ENCODE peak calls at places on chromosomes 11 and 22, in eight cellular contexts. G is fibroblast of lung, K is HL-60, O is dorsolateral prefrontal cortex, L is esophagus squamous epithelium, X is tibial artery, F is tibial nerve, I is upper lobe of right lung. J is an unnamed sample.

GRCh38 chr11:66124564-66124963 is 54.5 kb downstream of the PACS1 start:
- DNase-seq in G (peak; percentile 70), K (no peak), O (no peak), L (no peak), X (no peak), F (no peak), I (no peak), J (no peak)

GRCh38 chr11:69101100-69101791 is 52.5 kb downstream of the TPCN2 start:
- DNase-seq in G (peak; percentile 60), K (peak; percentile 53), O (peak; percentile 58), L (no peak), X (peak; percentile 64), F (peak; percentile 35), I (peak; percentile 93), J (peak; percentile 58)

GRCh38 chr11:131109256-131109655 is 193.0 kb upstream of the SNX19 start:
- DNase-seq in G (peak; percentile 46), K (no peak), O (no peak), L (no peak), X (no peak), F (no peak), I (no peak), J (no peak)

GRCh38 chr11:131033151-131033651 is 116.9 kb upstream of the SNX19 start:
- DNase-seq in G (peak; percentile 99), K (no peak), O (no peak), L (no peak), X (no peak), F (no peak), I (no peak), J (no peak)

GRCh38 chr22:39932918-39933649 is 27.1 kb upstream of the TMA7B start:
- DNase-seq in G (no peak), K (peak; percentile 50), O (no peak), L (no peak), X (no peak), F (no peak), I (no peak), J (no peak)

GRCh38 chr22:20438678-20439492 is 1.3 kb upstream of the SCARF2 start:
- DNase-seq in G (no peak), K (no peak), O (peak; percentile 25), L (no peak), X (no peak), F (no peak), I (peak; percentile 64), J (no peak)

GRCh38 chr11:48047616-48048015 is 67.3 kb downstream of the PTPRJ start:
- DNase-seq in G (peak; percentile 40), K (no peak), O (no peak), L (no peak), X (no peak), F (no peak), I (peak; percentile 36), J (no peak)

GRCh38 chr11:42066113-42066512 is 606.7 kb upstream of the LRRC4C start:
- DNase-seq in G (peak; percentile 63), K (no peak), O (peak; percentile 37), L (no peak), X (peak; percentile 25), F (no peak), I (no peak), J (no peak)

GRCh38 chr11:69311767-69312385 is 17.9 kb downstream of the MYEOV start:
- DNase-seq in G (no peak), K (peak; percentile 81), O (no peak), L (no peak), X (no peak), F (no peak), I (peak; percentile 62), J (no peak)

GRCh38 chr11:25970726-25971508 is 361.0 kb upstream of the ANO3 start:
- DNase-seq in G (no peak), K (no peak), O (no peak), L (no peak), X (no peak), F (no peak), I (no peak), J (no peak)

GRCh38 chr11:30889116-30889765 is 303.1 kb upstream of the MPPED2 start:
- DNase-seq in G (peak; percentile 71), K (no peak), O (no peak), L (no peak), X (no peak), F (no peak), I (no peak), J (no peak)

GRCh38 chr22:37340331-37341262 is 58.3 kb downstream of the CYTH4 start:
- DNase-seq in G (no peak), K (no peak), O (peak; percentile 87), L (no peak), X (no peak), F (no peak), I (no peak), J (no peak)

GRCh38 chr11:850777-851762 is 8.4 kb downstream of the TSPAN4 start:
- DNase-seq in G (no peak), K (no peak), O (no peak), L (no peak), X (no peak), F (no peak), I (no peak), J (no peak)
- TF ChIP-seq CTCF in G (no peak), K (no peak), O (no peak), L (no peak), X (no peak), F (no peak), I (no peak), J (no peak)

GRCh38 chr11:1851437-1852180 is 1.3 kb upstream of the LSP1 start:
- DNase-seq in G (no peak), K (no peak), O (no peak), L (no peak), X (no peak), F (no peak), I (no peak), J (no peak)

GRCh38 chr11:1854132-1854948 is 1.5 kb downstream of the LSP1 start:
- DNase-seq in G (no peak), K (no peak), O (no peak), L (no peak), X (no peak), F (no peak), I (no peak), J (no peak)

GRCh38 chr11:1852885-1853284 is at the start of gene LSP1:
- DNase-seq in G (no peak), K (peak; percentile 94), O (no peak), L (peak; percentile 59), X (no peak), F (no peak), I (peak; percentile 80), J (no peak)

GRCh38 chr11:1853376-1854131 is 670 bp downstream of the LSP1 start:
- DNase-seq in G (no peak), K (no peak), O (no peak), L (no peak), X (no peak), F (no peak), I (no peak), J (no peak)

GRCh38 chr11:1852271-1852877 is 510 bp upstream of the LSP1 start:
- DNase-seq in G (no peak), K (no peak), O (no peak), L (no peak), X (no peak), F (no peak), I (no peak), J (no peak)
- H3K27ac ChIP-seq in G (no peak overlapping the region), K (peak overlapping the region; percentile 98), O (no peak overlapping the region), L (peak overlapping the region; percentile 67), X (no peak overlapping the region), F (peak overlapping the region; percentile 43), I (peak overlapping the region; percentile 77), J (no peak overlapping the region)

GRCh38 chr11:70485326-70486025 is 87.1 kb downstream of the CTTN start:
- DNase-seq in G (no peak), K (no peak), O (no peak), L (no peak), X (no peak), F (no peak), I (no peak), J (no peak)

GRCh38 chr11:70483940-70484339 is 85.6 kb downstream of the CTTN start:
- DNase-seq in G (no peak), K (no peak), O (no peak), L (no peak), X (no peak), F (no peak), I (no peak), J (no peak)

GRCh38 chr11:70481625-70482528 is 83.5 kb downstream of the CTTN start:
- DNase-seq in G (peak; percentile 82), K (no peak), O (no peak), L (no peak), X (no peak), F (no peak), I (no peak), J (no peak)

GRCh38 chr11:70482529-70482917 is 84.2 kb downstream of the CTTN start:
- DNase-seq in G (peak; percentile 78), K (no peak), O (peak; percentile 72), L (no peak), X (no peak), F (no peak), I (no peak), J (no peak)

GRCh38 chr11:70483077-70483861 is 84.9 kb downstream of the CTTN start:
- DNase-seq in G (peak; percentile 81), K (peak; percentile 42), O (no peak), L (no peak), X (no peak), F (no peak), I (peak; percentile 83), J (no peak)
- TF ChIP-seq CTCF in G (peak; percentile 76), K (peak; percentile 64), O (peak; percentile 50), L (no peak), X (no peak), F (peak; percentile 9), I (peak; percentile 42), J (no peak)

DNA sequence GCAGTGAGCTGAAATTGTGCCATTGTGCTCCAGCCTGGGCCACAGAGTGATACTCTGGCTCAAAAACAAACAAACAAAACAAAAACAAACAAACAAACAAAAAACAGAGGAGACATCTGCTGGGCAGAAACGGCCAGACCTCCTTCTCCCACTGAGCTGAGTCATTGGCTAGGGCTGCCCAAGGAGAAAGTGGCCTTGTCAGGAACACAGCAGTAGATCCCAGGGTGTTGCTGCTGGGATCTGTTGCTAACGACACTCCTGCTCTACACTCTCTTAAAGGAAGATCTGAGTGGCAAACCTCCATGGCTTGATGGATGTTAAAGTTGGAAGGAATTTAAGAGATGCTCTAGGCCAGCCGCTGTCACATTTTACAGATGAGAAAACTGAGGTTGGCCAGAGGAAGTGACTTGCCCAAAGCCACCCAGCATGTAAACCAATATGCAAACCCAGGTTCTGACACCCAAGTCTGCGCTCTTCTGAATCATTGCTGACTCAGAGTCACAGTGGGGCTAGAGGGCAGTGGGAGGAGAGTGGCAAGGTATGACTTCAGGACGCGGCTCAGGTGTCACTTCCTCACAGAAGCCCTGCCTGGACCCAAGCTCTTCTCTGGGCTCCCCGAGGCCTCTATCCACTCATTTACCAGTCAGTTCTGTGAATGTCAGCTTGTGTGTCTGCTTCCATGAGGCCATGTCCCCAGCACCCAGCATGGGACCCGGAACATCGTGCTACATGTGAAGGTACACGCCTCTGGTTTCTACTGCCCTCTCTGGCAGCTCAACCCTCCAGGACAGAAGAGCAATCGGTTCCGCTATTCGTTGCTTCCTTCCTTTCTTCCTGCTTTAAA is 11.3 kb upstream of the GDPD5 start:
- DNase-seq in G (peak; percentile 50), K (peak; percentile 65), O (no peak), L (no peak), X (no peak), F (no peak), I (no peak), J (no peak)
- H3K27ac ChIP-seq in G (no peak overlapping the region), K (no peak overlapping the region), O (no peak overlapping the region), L (no peak overlapping the region), X (no peak overlapping the region), F (no peak overlapping the region), I (no peak overlapping the region), J (no peak overlapping the region)